ENCODE peak calls at places on chromosomes 13 and 19, in nine cellular contexts. L is H7, U is PC-3, Z is aorta, N is WERI-Rb-1, K is SJSA1, R is dorsolateral prefrontal cortex, H is astrocyte of the spinal cord, S is neuronal stem cell. M is an unnamed sample.

GRCh38 chr13:50526771-50527567 is 316.5 kb downstream of the DLEU7 start:
- DNase-seq in Z (no peak), H (no peak), K (no peak), U (no peak), N (no peak), L (no peak), S (no peak), R (no peak), M (peak)

GRCh38 chr13:92657565-92657964 is 569.0 kb upstream of the GPC6 start:
- DNase-seq in H (peak), K (no peak), R (no peak), U (no peak), N (no peak), Z (no peak), L (no peak), S (no peak), M (no peak)

GRCh38 chr19:29843180-29844051 is 31.6 kb downstream of the CCNE1 start:
- DNase-seq in H (no peak), N (peak), L (peak), R (no peak), U (no peak), S (peak), Z (peak), K (no peak), M (no peak)

GRCh38 chr19:33624586-33625153 is 2.9 kb downstream of the CHST8 start:
- DNase-seq in S (no peak), Z (peak), R (no peak), K (no peak), H (no peak), L (peak), N (no peak), U (no peak), M (no peak)

GRCh38 chr13:36275190-36276002 is 22.2 kb downstream of the CCDC169 start:
- DNase-seq in U (peak), Z (no peak), K (no peak), L (no peak), R (no peak), H (peak), S (peak), N (peak), M (no peak)

GRCh38 chr13:74134777-74135305 is 637 bp upstream of the KLF12 start:
- DNase-seq in N (peak), S (no peak), K (peak), Z (peak), L (peak), H (no peak), U (peak), R (no peak), M (peak)

GRCh38 chr19:4233282-4233853 is 4.0 kb downstream of the EBI3 start:
- DNase-seq in N (peak), R (peak), K (no peak), U (peak), S (no peak), H (no peak), L (peak), Z (peak), M (peak)

GRCh38 chr19:3855321-3855720 is 13.5 kb downstream of the ZFR2 start:
- DNase-seq in S (no peak), K (no peak), N (no peak), U (peak), R (no peak), H (no peak), Z (no peak), L (no peak), M (no peak)

GRCh38 chr13:29496241-29496712 is 99.2 kb downstream of the SLC7A1 start:
- DNase-seq in R (no peak), S (no peak), N (no peak), Z (no peak), K (no peak), H (no peak), U (peak), L (no peak), M (no peak)

GRCh38 chr13:25353344-25353743 is 18.4 kb upstream of the ATP8A2 start:
- DNase-seq in H (no peak), N (no peak), U (no peak), L (no peak), S (no peak), Z (no peak), R (no peak), K (no peak), M (no peak)

GRCh38 chr13:79810671-79811070 is 329.7 kb downstream of the NDFIP2 start:
- DNase-seq in N (no peak), R (no peak), S (no peak), L (peak), H (peak), U (peak), K (peak), Z (no peak), M (no peak)

GRCh38 chr13:78569029-78569428 is 34.3 kb downstream of the POU4F1 start:
- DNase-seq in K (no peak), S (no peak), L (no peak), H (no peak), N (no peak), R (no peak), Z (no peak), U (no peak), M (no peak)

GRCh38 chr19:58473775-58474174 is 2.4 kb upstream of the ZNF446 start:
- DNase-seq in U (no peak), Z (no peak), R (no peak), H (no peak), K (no peak), L (no peak), N (no peak), S (no peak), M (no peak)

GRCh38 chr19:6249296-6249695 is 30.5 kb downstream of the MLLT1 start:
- DNase-seq in R (no peak), N (no peak), Z (peak), H (peak), U (no peak), K (no peak), L (no peak), S (no peak), M (no peak)

GRCh38 chr13:104584481-104584880 is 1518.3 kb upstream of the SLC10A2 start:
- DNase-seq in H (peak), N (no peak), Z (no peak), L (no peak), S (no peak), K (no peak), U (no peak), R (no peak), M (no peak)

GRCh38 chr13:34294483-34295129 is 476.7 kb downstream of the RFC3 start:
- DNase-seq in U (no peak), K (no peak), S (no peak), R (no peak), N (no peak), L (no peak), Z (no peak), H (peak), M (peak)

GRCh38 chr19:6803036-6803404 is 30.5 kb downstream of the VAV1 start:
- DNase-seq in N (no peak), K (no peak), S (no peak), H (no peak), U (no peak), R (no peak), L (no peak), Z (no peak), M (no peak)

GRCh38 chr19:29724102-29724641 is 9.1 kb upstream of the C19orf12 start:
- DNase-seq in R (peak), N (peak), S (peak), Z (no peak), H (peak), K (no peak), U (no peak), L (peak), M (no peak)

GRCh38 chr13:26184791-26185250 is 37.3 kb downstream of the RNF6 start:
- DNase-seq in L (peak), Z (no peak), H (peak), N (peak), U (peak), S (peak), K (no peak), R (peak), M (peak)

GRCh38 chr13:95957331-95957730 is 95.9 kb downstream of the UGGT2 start:
- DNase-seq in U (no peak), N (no peak), K (no peak), Z (no peak), L (no peak), R (no peak), H (no peak), S (no peak), M (no peak)

GRCh38 chr13:59906413-59907027 is 257.2 kb downstream of the DIAPH3 start:
- DNase-seq in L (peak), R (no peak), H (peak), Z (no peak), S (no peak), U (peak), N (no peak), K (no peak), M (no peak)

GRCh38 chr13:87884874-87885273 is 213.7 kb downstream of the SLITRK5 start:
- DNase-seq in H (peak), S (peak), N (no peak), Z (no peak), L (peak), K (no peak), R (no peak), U (peak), M (peak)

GRCh38 chr13:24161980-24162517 is 1.5 kb downstream of the SPATA13 start:
- DNase-seq in S (no peak), Z (no peak), K (no peak), R (no peak), N (no peak), L (peak), H (no peak), U (peak), M (no peak)
- H3K4me3 ChIP-seq in S (no peak), Z (no peak), K (peak), R (peak), N (no peak), L (peak), H (peak), U (peak), M (peak)

GRCh38 chr19:947707-948533 is 22.1 kb downstream of the ARID3A start:
- DNase-seq in U (no peak), R (no peak), N (no peak), S (no peak), K (no peak), L (no peak), H (no peak), Z (no peak), M (no peak)
- H3K4me3 ChIP-seq in U (no peak), R (no peak), N (no peak), S (no peak), K (no peak), L (no peak), H (no peak), Z (no peak), M (no peak)

GRCh38 chr19:15123900-15124299 is 16.7 kb downstream of the SYDE1 start:
- DNase-seq in R (peak), N (no peak), K (no peak), H (no peak), Z (peak), L (peak), S (no peak), U (no peak), M (peak)
- H3K4me3 ChIP-seq in R (peak), N (peak), K (no peak), H (no peak), Z (no peak), L (no peak), S (no peak), U (peak), M (peak)

GRCh38 chr19:576768-577438 is 4.5 kb downstream of the BSG start:
- DNase-seq in H (no peak), L (no peak), K (no peak), N (no peak), S (no peak), R (no peak), Z (no peak), U (no peak), M (no peak)
- H3K4me3 ChIP-seq in H (no peak), L (no peak), K (no peak), N (no peak), S (peak), R (peak), Z (no peak), U (no peak), M (no peak)

GRCh38 chr13:30569901-30570576 is 47.7 kb upstream of the USPL1 start:
- DNase-seq in K (peak), L (no peak), N (no peak), H (peak), R (no peak), U (peak), S (no peak), Z (no peak), M (peak)

GRCh38 chr13:30576528-30576927 is 41.2 kb upstream of the USPL1 start:
- DNase-seq in H (peak), R (no peak), U (peak), S (no peak), K (no peak), Z (no peak), N (no peak), L (no peak), M (no peak)

GRCh38 chr13:30567072-30567471 is 50.6 kb upstream of the USPL1 start:
- DNase-seq in N (no peak), H (no peak), U (no peak), S (no peak), Z (no peak), K (no peak), R (no peak), L (no peak), M (no peak)

GRCh38 chr13:30577381-30577780 is 40.3 kb upstream of the USPL1 start:
- DNase-seq in H (peak), S (no peak), L (no peak), N (peak), U (peak), Z (no peak), R (no peak), K (peak), M (peak)

DNA sequence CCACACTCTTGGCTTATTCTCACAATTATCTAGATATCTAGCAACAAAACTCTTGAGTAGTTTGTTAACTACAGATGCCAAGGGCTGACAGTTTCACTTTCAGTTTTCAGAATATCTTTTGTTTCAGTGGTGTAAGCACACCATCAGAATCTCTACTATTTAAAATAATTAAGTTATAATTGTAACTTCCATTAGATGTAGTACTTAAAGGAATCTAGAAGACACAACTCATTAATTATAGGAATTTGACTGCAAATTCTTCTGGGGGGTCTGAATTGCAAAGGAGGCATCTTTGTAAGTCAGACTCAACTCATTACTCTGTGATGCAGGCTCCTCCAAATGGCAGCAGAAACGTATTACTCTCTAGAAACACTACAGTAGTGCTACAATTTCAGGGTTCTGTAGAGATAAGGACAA is 44.9 kb upstream of the USPL1 start:
- DNase-seq in N (no peak), Z (no peak), K (no peak), S (no peak), H (peak), L (peak), U (peak), R (no peak), M (peak)
- H3K4me3 ChIP-seq in N (no peak), Z (peak), K (peak), S (no peak), H (peak), L (no peak), U (peak), R (peak), M (peak)

M was measured in MG63.